ENCODE peak calls at places on chromosomes 7 and 10, in six cellular contexts. One of them, this sample, is unnamed.
A peak's percentile ranks its signal among the peaks of the same experiment; 100 is the strongest.

GRCh38 chr7:22854158-22855048 is 31.8 kb upstream of the TOMM7 start:
- DNase-seq in sigmoid colon: peak; percentile 98
- DNase-seq in suprapubic skin: peak; percentile 94
- DNase-seq in HCT116: peak; percentile 80
- DNase-seq in prostate gland: peak; percentile 63
- DNase-seq in endothelial cell of umbilical vein: peak; percentile 72
- DNase-seq in this sample: peak; percentile 94

GRCh38 chr7:5607958-5608656 is 173.4 kb downstream of the RNF216 start:
- DNase-seq in suprapubic skin: no peak
- DNase-seq in endothelial cell of umbilical vein: no peak
- DNase-seq in sigmoid colon: no peak
- DNase-seq in prostate gland: no peak
- DNase-seq in HCT116: no peak
- DNase-seq in this sample: no peak

GRCh38 chr10:80407836-80408197 is 534 bp upstream of the PRXL2A start:
- DNase-seq in HCT116: peak; percentile 37
- DNase-seq in endothelial cell of umbilical vein: peak; percentile 79
- DNase-seq in prostate gland: no peak
- DNase-seq in suprapubic skin: no peak
- DNase-seq in sigmoid colon: no peak
- DNase-seq in this sample: peak; percentile 80

GRCh38 chr7:37916017-37916672 is 472 bp downstream of the SFRP4 start:
- DNase-seq in HCT116: no peak
- DNase-seq in prostate gland: no peak
- DNase-seq in endothelial cell of umbilical vein: peak; percentile 3
- DNase-seq in sigmoid colon: peak; percentile 66
- DNase-seq in suprapubic skin: no peak
- DNase-seq in this sample: no peak

GRCh38 chr7:130490287-130490686 is 1.6 kb upstream of the MEST start:
- DNase-seq in suprapubic skin: no peak
- DNase-seq in sigmoid colon: no peak
- DNase-seq in HCT116: no peak
- DNase-seq in prostate gland: no peak
- DNase-seq in endothelial cell of umbilical vein: peak; percentile 15
- DNase-seq in this sample: no peak

GRCh38 chr7:128453836-128454804 is 1.6 kb upstream of the HILPDA start:
- DNase-seq in prostate gland: no peak
- DNase-seq in HCT116: no peak
- DNase-seq in endothelial cell of umbilical vein: peak; percentile 90
- DNase-seq in suprapubic skin: peak; percentile 91
- DNase-seq in sigmoid colon: peak; percentile 97
- DNase-seq in this sample: peak; percentile 84

GRCh38 chr7:4667776-4668509 is 14.2 kb upstream of the FOXK1 start:
- DNase-seq in endothelial cell of umbilical vein: no peak
- DNase-seq in suprapubic skin: no peak
- DNase-seq in prostate gland: no peak
- DNase-seq in sigmoid colon: peak; percentile 44
- DNase-seq in HCT116: no peak
- DNase-seq in this sample: no peak

GRCh38 chr10:2120781-2121180 is 383.5 kb upstream of the ADARB2 start:
- DNase-seq in HCT116: no peak
- DNase-seq in prostate gland: no peak
- DNase-seq in suprapubic skin: no peak
- DNase-seq in sigmoid colon: no peak
- DNase-seq in endothelial cell of umbilical vein: no peak
- DNase-seq in this sample: no peak

GRCh38 chr7:824664-825063 is 7.6 kb upstream of the SUN1 start:
- DNase-seq in endothelial cell of umbilical vein: no peak
- DNase-seq in sigmoid colon: peak; percentile 61
- DNase-seq in prostate gland: no peak
- DNase-seq in suprapubic skin: no peak
- DNase-seq in HCT116: no peak
- DNase-seq in this sample: peak; percentile 33

GRCh38 chr10:75186310-75186709 is 24.3 kb upstream of the VDAC2 start:
- DNase-seq in endothelial cell of umbilical vein: no peak
- DNase-seq in suprapubic skin: no peak
- DNase-seq in prostate gland: no peak
- DNase-seq in HCT116: no peak
- DNase-seq in sigmoid colon: no peak
- DNase-seq in this sample: no peak

GRCh38 chr7:2802504-2803341 is 41.4 kb downstream of the GNA12 start:
- DNase-seq in suprapubic skin: no peak
- DNase-seq in HCT116: no peak
- DNase-seq in sigmoid colon: peak; percentile 58
- DNase-seq in endothelial cell of umbilical vein: peak; percentile 65
- DNase-seq in prostate gland: peak; percentile 33
- DNase-seq in this sample: peak; percentile 23

GRCh38 chr10:122130474-122131110 is 140.5 kb upstream of the BTBD16 start:
- DNase-seq in endothelial cell of umbilical vein: no peak
- DNase-seq in suprapubic skin: no peak
- DNase-seq in prostate gland: no peak
- DNase-seq in sigmoid colon: no peak
- DNase-seq in HCT116: no peak
- DNase-seq in this sample: no peak

GRCh38 chr7:8931906-8932646 is 498.7 kb downstream of the NXPH1 start:
- DNase-seq in endothelial cell of umbilical vein: peak; percentile 1
- DNase-seq in suprapubic skin: no peak
- DNase-seq in prostate gland: no peak
- DNase-seq in sigmoid colon: no peak
- DNase-seq in HCT116: no peak
- DNase-seq in this sample: no peak

GRCh38 chr10:110456523-110457091 is 41.1 kb upstream of the DUSP5 start:
- DNase-seq in prostate gland: no peak
- DNase-seq in sigmoid colon: peak; percentile 11
- DNase-seq in endothelial cell of umbilical vein: no peak
- DNase-seq in suprapubic skin: peak; percentile 51
- DNase-seq in HCT116: no peak
- DNase-seq in this sample: peak; percentile 60

DNA sequence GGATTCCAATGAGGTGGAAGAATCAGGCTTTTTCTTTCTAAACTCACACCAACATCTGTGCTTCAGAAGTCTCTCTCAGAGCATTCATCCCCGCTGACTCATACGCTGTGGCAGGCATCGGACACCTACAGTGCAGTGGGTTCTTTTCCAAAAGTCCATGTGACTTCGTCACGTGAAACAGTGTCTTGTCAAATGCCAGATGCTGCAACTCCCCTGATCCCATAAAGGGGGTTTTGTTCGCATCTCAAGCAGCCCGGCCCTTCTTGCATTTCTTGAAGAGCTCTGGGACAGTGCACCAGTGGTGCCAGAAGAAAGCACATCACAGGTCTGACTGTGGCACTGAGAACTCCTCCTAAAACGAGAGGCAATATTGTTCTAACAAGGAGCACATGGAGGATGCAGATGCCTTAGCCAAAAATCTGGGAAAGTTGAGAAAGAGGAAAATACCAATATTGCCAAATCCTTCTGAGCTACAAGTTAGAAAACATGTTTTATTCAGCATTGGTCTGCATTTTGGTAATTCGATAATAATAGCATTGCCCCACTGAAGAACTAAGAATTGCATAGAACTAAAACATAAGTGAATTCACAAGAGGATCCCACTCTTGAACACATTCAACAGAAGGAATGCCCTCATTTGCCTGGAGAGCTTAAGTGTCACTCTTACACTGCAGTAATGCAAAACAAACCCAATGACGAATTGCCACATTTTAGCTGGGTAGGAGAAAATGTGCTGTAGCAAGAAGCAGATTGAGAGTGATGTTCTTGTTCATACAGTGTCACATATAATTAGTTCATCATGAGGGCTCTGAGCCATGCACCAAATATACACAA is 204.4 kb downstream of the CXCL12 start:
- DNase-seq in HCT116: no peak
- DNase-seq in endothelial cell of umbilical vein: no peak
- DNase-seq in sigmoid colon: peak; percentile 88
- DNase-seq in prostate gland: no peak
- DNase-seq in suprapubic skin: peak; percentile 74
- DNase-seq in this sample: no peak
- TF ChIP-seq POLR2AphosphoS5 in HCT116: no peak
- TF ChIP-seq POLR2AphosphoS5 in endothelial cell of umbilical vein: no peak
- TF ChIP-seq POLR2AphosphoS5 in sigmoid colon: no peak
- TF ChIP-seq POLR2AphosphoS5 in prostate gland: no peak
- TF ChIP-seq POLR2AphosphoS5 in suprapubic skin: no peak
- TF ChIP-seq POLR2AphosphoS5 in this sample: no peak

GRCh38 chr10:45198596-45199379 is 116.6 kb downstream of the OR13A1 start:
- DNase-seq in HCT116: no peak
- DNase-seq in sigmoid colon: no peak
- DNase-seq in endothelial cell of umbilical vein: no peak
- DNase-seq in prostate gland: no peak
- DNase-seq in suprapubic skin: no peak
- DNase-seq in this sample: no peak
- TF ChIP-seq POLR2A in HCT116: no peak
- TF ChIP-seq POLR2A in sigmoid colon: no peak
- TF ChIP-seq POLR2A in endothelial cell of umbilical vein: no peak
- TF ChIP-seq POLR2A in prostate gland: no peak
- TF ChIP-seq POLR2A in suprapubic skin: no peak
- TF ChIP-seq POLR2A in this sample: no peak

GRCh38 chr10:45594276-45595157 is 78.1 kb downstream of the ZFAND4 start:
- DNase-seq in endothelial cell of umbilical vein: peak; percentile 92
- DNase-seq in suprapubic skin: peak; percentile 94
- DNase-seq in sigmoid colon: peak; percentile 95
- DNase-seq in prostate gland: peak; percentile 90
- DNase-seq in HCT116: peak; percentile 86
- DNase-seq in this sample: peak; percentile 98
- TF ChIP-seq CTCF in endothelial cell of umbilical vein: no peak
- TF ChIP-seq CTCF in suprapubic skin: no peak
- TF ChIP-seq CTCF in sigmoid colon: no peak
- TF ChIP-seq CTCF in prostate gland: no peak
- TF ChIP-seq CTCF in HCT116: no peak
- TF ChIP-seq CTCF in this sample: no peak

DNA sequence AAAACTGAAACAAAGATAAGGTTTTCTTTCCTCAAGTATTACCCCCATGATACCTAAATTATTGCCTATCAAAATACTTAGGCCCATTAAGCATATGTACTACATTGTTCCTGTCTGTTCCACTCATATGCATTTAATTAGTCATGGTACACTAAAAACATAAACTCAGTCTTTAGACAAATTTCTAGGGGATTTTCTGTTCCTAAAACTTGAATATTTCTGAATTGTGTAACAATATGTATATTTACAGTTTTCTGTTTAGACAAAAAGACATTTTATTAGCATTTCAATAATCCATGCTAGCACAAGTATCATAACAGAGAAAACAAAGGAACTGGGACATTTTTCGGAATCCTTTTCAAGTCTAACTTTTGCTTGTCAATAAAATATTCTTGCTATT is 234.2 kb downstream of the CRPPA start:
- DNase-seq in sigmoid colon: no peak
- DNase-seq in suprapubic skin: no peak
- DNase-seq in HCT116: no peak
- DNase-seq in endothelial cell of umbilical vein: no peak
- DNase-seq in prostate gland: no peak
- DNase-seq in this sample: no peak
- TF ChIP-seq POLR2AphosphoS5 in sigmoid colon: no peak
- TF ChIP-seq POLR2AphosphoS5 in suprapubic skin: no peak
- TF ChIP-seq POLR2AphosphoS5 in HCT116: no peak
- TF ChIP-seq POLR2AphosphoS5 in endothelial cell of umbilical vein: no peak
- TF ChIP-seq POLR2AphosphoS5 in prostate gland: no peak
- TF ChIP-seq POLR2AphosphoS5 in this sample: no peak

DNA sequence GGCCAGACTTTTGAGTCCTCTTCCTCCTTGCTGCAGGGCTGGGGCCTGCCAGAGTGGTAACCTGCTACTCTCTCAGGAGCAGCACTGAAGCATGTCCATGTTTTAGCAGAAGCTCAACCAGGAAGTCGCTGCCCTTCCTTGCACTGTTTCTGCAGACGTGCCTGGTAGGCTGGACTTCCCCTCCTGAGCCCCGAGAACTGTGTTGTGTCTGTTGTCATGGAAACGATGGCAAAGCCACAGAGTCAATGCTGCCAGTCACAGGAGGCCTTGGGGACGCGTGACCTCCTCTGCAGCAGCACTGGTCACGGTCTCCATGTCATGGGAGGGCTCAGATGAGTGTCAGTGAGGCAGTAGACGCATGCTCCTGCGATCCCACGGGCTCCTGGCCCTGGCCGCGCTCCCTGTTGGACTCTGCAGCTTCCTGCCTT is 145.5 kb downstream of the FANK1 start:
- DNase-seq in suprapubic skin: peak; percentile 87
- DNase-seq in HCT116: no peak
- DNase-seq in endothelial cell of umbilical vein: peak; percentile 98
- DNase-seq in prostate gland: peak; percentile 15
- DNase-seq in sigmoid colon: peak; percentile 84
- DNase-seq in this sample: peak; percentile 94
- TF ChIP-seq POLR2A in suprapubic skin: no peak
- TF ChIP-seq POLR2A in HCT116: no peak
- TF ChIP-seq POLR2A in endothelial cell of umbilical vein: no peak
- TF ChIP-seq POLR2A in prostate gland: no peak
- TF ChIP-seq POLR2A in sigmoid colon: no peak
- TF ChIP-seq POLR2A in this sample: no peak

GRCh38 chr7:45145881-45146280 is 11.7 kb upstream of the RAMP3 start:
- DNase-seq in endothelial cell of umbilical vein: no peak
- DNase-seq in suprapubic skin: peak; percentile 20
- DNase-seq in prostate gland: no peak
- DNase-seq in HCT116: no peak
- DNase-seq in sigmoid colon: peak; percentile 34
- DNase-seq in this sample: peak; percentile 56

GRCh38 chr7:45148653-45148973 is 9.0 kb upstream of the RAMP3 start:
- DNase-seq in prostate gland: no peak
- DNase-seq in sigmoid colon: no peak
- DNase-seq in suprapubic skin: no peak
- DNase-seq in HCT116: no peak
- DNase-seq in endothelial cell of umbilical vein: no peak
- DNase-seq in this sample: no peak

GRCh38 chr7:45149606-45150005 is 8.0 kb upstream of the RAMP3 start:
- DNase-seq in endothelial cell of umbilical vein: no peak
- DNase-seq in prostate gland: no peak
- DNase-seq in sigmoid colon: peak; percentile 30
- DNase-seq in HCT116: no peak
- DNase-seq in suprapubic skin: peak; percentile 15
- DNase-seq in this sample: peak; percentile 33

GRCh38 chr7:45147858-45148652 is 9.5 kb upstream of the RAMP3 start:
- DNase-seq in HCT116: no peak
- DNase-seq in suprapubic skin: peak; percentile 49
- DNase-seq in endothelial cell of umbilical vein: no peak
- DNase-seq in sigmoid colon: peak; percentile 58
- DNase-seq in prostate gland: no peak
- DNase-seq in this sample: peak; percentile 68

DNA sequence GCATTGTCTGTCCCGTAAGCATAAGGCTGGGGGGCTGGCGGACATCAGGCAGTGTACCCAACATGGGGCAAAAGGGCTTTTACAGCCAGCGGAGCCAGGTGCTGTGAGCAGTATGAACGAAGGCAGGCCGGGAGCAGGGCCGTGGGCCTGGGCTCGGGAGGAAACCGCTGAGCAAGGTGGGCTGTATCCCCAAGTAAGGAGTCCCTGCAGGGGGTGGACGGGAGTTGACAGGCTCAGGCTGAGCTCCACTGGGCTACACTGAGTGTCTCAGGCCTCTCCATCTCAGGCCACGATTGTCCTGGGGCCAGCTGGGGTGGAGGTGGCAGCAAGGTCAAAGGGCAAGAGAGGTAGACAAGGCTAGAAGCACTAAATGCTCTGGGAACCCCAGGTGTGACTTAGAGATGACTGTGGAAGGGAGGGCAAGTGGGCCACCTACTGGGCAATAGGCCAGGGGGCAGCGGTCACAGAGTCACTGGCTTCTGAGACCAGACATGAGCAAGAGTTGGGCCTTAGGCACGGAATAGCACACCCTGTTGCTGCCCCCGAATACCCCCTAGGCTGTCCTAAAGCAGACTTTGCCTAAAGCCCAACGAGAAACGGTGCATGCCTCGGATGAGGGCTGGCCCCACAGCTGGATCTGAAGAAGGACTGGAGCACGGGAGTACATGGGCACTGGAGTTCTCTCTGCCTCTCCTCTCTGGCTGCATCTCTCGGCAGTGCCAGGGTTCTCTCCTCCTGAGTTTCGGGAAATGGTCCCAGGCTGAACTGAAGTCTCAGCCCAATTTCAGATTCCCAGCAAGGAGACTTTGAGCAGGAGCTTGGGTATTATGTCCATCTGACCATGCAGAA is 10.8 kb upstream of the RAMP3 start:
- DNase-seq in sigmoid colon: peak; percentile 64
- DNase-seq in suprapubic skin: peak; percentile 46
- DNase-seq in endothelial cell of umbilical vein: no peak
- DNase-seq in HCT116: no peak
- DNase-seq in prostate gland: no peak
- DNase-seq in this sample: peak; percentile 56
- TF ChIP-seq CTCF in sigmoid colon: no peak
- TF ChIP-seq CTCF in suprapubic skin: no peak
- TF ChIP-seq CTCF in endothelial cell of umbilical vein: no peak
- TF ChIP-seq CTCF in HCT116: no peak
- TF ChIP-seq CTCF in prostate gland: no peak
- TF ChIP-seq CTCF in this sample: no peak

This sample was measured in spleen.